ENCODE peak calls at places on chromosomes 3 and 15, in eight cellular contexts. F is activated T-cell treated with anti-CD3 and anti-CD28 coated beads, Interleukin-2, amount 50 U/mL, for 1 hour; Y is NCI-H524 treated with DMSO at 0.1 percent for 48 hours; L is hepatic stellate cell; Q is mesenchymal stem cell; O is midbrain; C is NCI-H510A treated with DMSO at 0.1 percent for 48 hours; X is GM19239. B is an unnamed sample.

GRCh38 chr3:133394561-133395311 is 5.1 kb upstream of the BFSP2 start:
- DNase-seq in L (peak), Q (no peak), X (no peak), C (no peak), Y (no peak), O (no peak), F (no peak), B (no peak)

GRCh38 chr3:189108032-189108431 is 63.7 kb upstream of the TPRG1 start:
- DNase-seq in L (no peak), O (no peak), Q (no peak), X (no peak), Y (no peak), C (no peak), F (no peak), B (no peak)

GRCh38 chr3:39907981-39908380 is 98.6 kb downstream of the MYRIP start:
- DNase-seq in Q (no peak), F (no peak), X (no peak), O (no peak), C (no peak), Y (no peak), L (no peak), B (peak)

GRCh38 chr3:183306798-183307671 is 54.0 kb downstream of the B3GNT5 start:
- DNase-seq in X (no peak), L (no peak), Y (no peak), C (peak), Q (peak), F (no peak), O (peak), B (peak)

GRCh38 chr3:13504161-13504831 is 24.2 kb downstream of the HDAC11 start:
- DNase-seq in F (no peak), C (no peak), Q (no peak), X (no peak), L (no peak), Y (no peak), O (no peak), B (no peak)

GRCh38 chr15:64528871-64529270 is 68.5 kb downstream of the ZNF609 start:
- DNase-seq in F (no peak), Q (no peak), L (no peak), O (no peak), X (no peak), C (no peak), Y (no peak), B (no peak)

GRCh38 chr15:44193651-44194396 is 1.2 kb downstream of the FRMD5 start:
- DNase-seq in L (peak), X (no peak), O (peak), Y (peak), Q (peak), C (peak), F (no peak), B (peak)

GRCh38 chr15:57470543-57470942 is 94.2 kb downstream of the CGNL1 start:
- DNase-seq in F (no peak), Y (no peak), O (no peak), L (no peak), C (no peak), X (no peak), Q (no peak), B (no peak)

GRCh38 chr3:72722930-72723726 is 125.1 kb downstream of the SHQ1 start:
- DNase-seq in X (no peak), Y (no peak), Q (peak), L (peak), F (no peak), O (no peak), C (no peak), B (peak)

GRCh38 chr3:197293605-197294237 is 4.7 kb downstream of the DLG1 start:
- DNase-seq in Y (no peak), X (no peak), O (no peak), Q (no peak), C (no peak), F (no peak), L (no peak), B (no peak)

GRCh38 chr15:38207591-38207990 is 45.0 kb upstream of the SPRED1 start:
- DNase-seq in Q (no peak), F (no peak), X (no peak), Y (no peak), L (no peak), C (no peak), O (no peak), B (no peak)

GRCh38 chr3:49415931-49416601 is 3.8 kb downstream of the TCTA start:
- DNase-seq in Y (no peak), X (peak), Q (no peak), C (no peak), O (no peak), L (no peak), F (peak), B (no peak)

GRCh38 chr3:182917134-182917533 is 63.2 kb downstream of the DCUN1D1 start:
- DNase-seq in X (no peak), C (no peak), Y (no peak), F (no peak), Q (no peak), L (no peak), O (no peak), B (no peak)

GRCh38 chr15:90882781-90883525 is 1.4 kb upstream of the FES start:
- DNase-seq in Q (no peak), L (no peak), O (no peak), X (no peak), C (no peak), F (no peak), Y (no peak), B (no peak)

GRCh38 chr3:129591932-129592331 is 14.5 kb downstream of the PLXND1 start:
- DNase-seq in F (no peak), C (no peak), X (no peak), L (no peak), O (no peak), Q (no peak), Y (no peak), B (no peak)

GRCh38 chr3:124634210-124635168 is 95.8 kb upstream of the UMPS start:
- DNase-seq in L (no peak), F (no peak), Y (no peak), Q (no peak), C (no peak), O (no peak), X (no peak), B (no peak)

GRCh38 chr3:69803871-69804270 is 64.6 kb downstream of the MITF start:
- DNase-seq in C (no peak), Y (no peak), X (no peak), F (no peak), L (no peak), Q (peak), O (no peak), B (no peak)